ENCODE peak calls at places on chromosome 16, in ten cellular contexts. One of them, this sample, is unnamed.

GRCh38 chr16:8763083-8763482 is 34.4 kb downstream of the TMEM186 start:
- DNase-seq in T-helper 2 cell: no peak
- DNase-seq in NCI-H1048: no peak
- DNase-seq in lower leg skin: no peak
- DNase-seq in astrocyte: no peak
- DNase-seq in neural progenitor cell: no peak
- DNase-seq in effector memory CD4-positive, alpha-beta T cell: no peak
- DNase-seq in memory B cell: no peak
- DNase-seq in DMS 273 treated with DMSO at 0.1 percent for 48 hours: no peak
- DNase-seq in anterior cingulate cortex: no peak
- DNase-seq in this sample: no peak

GRCh38 chr16:68590201-68590994 is 51.3 kb downstream of the ZFP90 start:
- DNase-seq in T-helper 2 cell: peak
- DNase-seq in anterior cingulate cortex: peak
- DNase-seq in effector memory CD4-positive, alpha-beta T cell: no peak
- DNase-seq in DMS 273 treated with DMSO at 0.1 percent for 48 hours: no peak
- DNase-seq in lower leg skin: peak
- DNase-seq in memory B cell: no peak
- DNase-seq in NCI-H1048: no peak
- DNase-seq in neural progenitor cell: peak
- DNase-seq in astrocyte: peak
- DNase-seq in this sample: no peak

GRCh38 chr16:46650224-46650623 is 29.0 kb upstream of the SHCBP1 start:
- DNase-seq in memory B cell: no peak
- DNase-seq in astrocyte: peak
- DNase-seq in lower leg skin: peak
- DNase-seq in neural progenitor cell: no peak
- DNase-seq in NCI-H1048: no peak
- DNase-seq in T-helper 2 cell: no peak
- DNase-seq in effector memory CD4-positive, alpha-beta T cell: no peak
- DNase-seq in DMS 273 treated with DMSO at 0.1 percent for 48 hours: peak
- DNase-seq in anterior cingulate cortex: no peak
- DNase-seq in this sample: peak

GRCh38 chr16:20255002-20255401 is 72.3 kb downstream of the GP2 start:
- DNase-seq in lower leg skin: no peak
- DNase-seq in neural progenitor cell: no peak
- DNase-seq in NCI-H1048: no peak
- DNase-seq in anterior cingulate cortex: no peak
- DNase-seq in DMS 273 treated with DMSO at 0.1 percent for 48 hours: no peak
- DNase-seq in astrocyte: no peak
- DNase-seq in T-helper 2 cell: no peak
- DNase-seq in memory B cell: no peak
- DNase-seq in effector memory CD4-positive, alpha-beta T cell: no peak
- DNase-seq in this sample: no peak

GRCh38 chr16:21301895-21302291 is 23.8 kb upstream of the CRYM start:
- DNase-seq in memory B cell: no peak
- DNase-seq in T-helper 2 cell: no peak
- DNase-seq in lower leg skin: no peak
- DNase-seq in neural progenitor cell: no peak
- DNase-seq in astrocyte: no peak
- DNase-seq in DMS 273 treated with DMSO at 0.1 percent for 48 hours: no peak
- DNase-seq in anterior cingulate cortex: no peak
- DNase-seq in effector memory CD4-positive, alpha-beta T cell: no peak
- DNase-seq in NCI-H1048: no peak
- DNase-seq in this sample: no peak

GRCh38 chr16:21205303-21205702 is 6.1 kb downstream of the ZP2 start:
- DNase-seq in memory B cell: no peak
- DNase-seq in NCI-H1048: no peak
- DNase-seq in lower leg skin: no peak
- DNase-seq in neural progenitor cell: no peak
- DNase-seq in DMS 273 treated with DMSO at 0.1 percent for 48 hours: no peak
- DNase-seq in astrocyte: no peak
- DNase-seq in T-helper 2 cell: no peak
- DNase-seq in effector memory CD4-positive, alpha-beta T cell: no peak
- DNase-seq in anterior cingulate cortex: no peak
- DNase-seq in this sample: no peak

GRCh38 chr16:22317001-22317530 is 19.9 kb downstream of the POLR3E start:
- DNase-seq in anterior cingulate cortex: no peak
- DNase-seq in memory B cell: no peak
- DNase-seq in neural progenitor cell: no peak
- DNase-seq in effector memory CD4-positive, alpha-beta T cell: no peak
- DNase-seq in lower leg skin: peak
- DNase-seq in T-helper 2 cell: no peak
- DNase-seq in astrocyte: no peak
- DNase-seq in DMS 273 treated with DMSO at 0.1 percent for 48 hours: no peak
- DNase-seq in NCI-H1048: no peak
- DNase-seq in this sample: no peak

GRCh38 chr16:24993722-24994686 is 21.2 kb downstream of the ARHGAP17 start:
- DNase-seq in effector memory CD4-positive, alpha-beta T cell: no peak
- DNase-seq in anterior cingulate cortex: no peak
- DNase-seq in T-helper 2 cell: no peak
- DNase-seq in NCI-H1048: no peak
- DNase-seq in memory B cell: no peak
- DNase-seq in lower leg skin: no peak
- DNase-seq in DMS 273 treated with DMSO at 0.1 percent for 48 hours: no peak
- DNase-seq in astrocyte: peak
- DNase-seq in neural progenitor cell: no peak
- DNase-seq in this sample: no peak

GRCh38 chr16:72677662-72678447 is 370.1 kb downstream of the ZFHX3 start:
- DNase-seq in NCI-H1048: no peak
- DNase-seq in DMS 273 treated with DMSO at 0.1 percent for 48 hours: no peak
- DNase-seq in anterior cingulate cortex: no peak
- DNase-seq in T-helper 2 cell: no peak
- DNase-seq in lower leg skin: no peak
- DNase-seq in neural progenitor cell: no peak
- DNase-seq in memory B cell: no peak
- DNase-seq in effector memory CD4-positive, alpha-beta T cell: no peak
- DNase-seq in astrocyte: peak
- DNase-seq in this sample: no peak

This sample was measured in gastrocnemius medialis.